ENCODE peak calls at places on chromosomes 6 and 20, in four cellular contexts. L, I, K and X are unnamed samples.

GRCh38 chr6:22880686-22881433 is 311.5 kb downstream of the HDGFL1 start:
- DNase-seq in L (no peak), I (no peak), K (no peak), X (peak)

GRCh38 chr20:1462834-1463233 is 3.8 kb downstream of the NSFL1C start:
- DNase-seq in L (no peak), I (no peak), K (no peak), X (no peak)

GRCh38 chr6:138250513-138251247 is 32.4 kb upstream of the PBOV1 start:
- DNase-seq in L (no peak), I (no peak), K (no peak), X (peak)

GRCh38 chr6:109514946-109515345 is 31.9 kb upstream of the ZBTB24 start:
- DNase-seq in L (no peak), I (no peak), K (no peak), X (no peak)

GRCh38 chr20:63568986-63569949 is 4.8 kb downstream of the HELZ2 start:
- DNase-seq in L (no peak), I (no peak), K (no peak), X (no peak)

GRCh38 chr6:2166717-2167116 is 78.7 kb downstream of the GMDS start:
- DNase-seq in L (no peak), I (no peak), K (no peak), X (no peak)

GRCh38 chr6:146544783-146545182 is 1.1 kb downstream of the RAB32 start:
- DNase-seq in L (no peak), I (no peak), K (no peak), X (no peak)

GRCh38 chr6:146041282-146041681 is 12.4 kb downstream of the GRM1 start:
- DNase-seq in L (no peak), I (no peak), K (peak), X (peak)

GRCh38 chr20:20606046-20606445 is 106.4 kb downstream of the RALGAPA2 start:
- DNase-seq in L (no peak), I (no peak), K (no peak), X (no peak)

GRCh38 chr20:760751-761417 is 7.4 kb downstream of the SLC52A3 start:
- DNase-seq in L (peak), I (peak), K (no peak), X (no peak)

GRCh38 chr20:49989234-49990065 is 6.7 kb downstream of the SNAI1 start:
- DNase-seq in L (no peak), I (peak), K (no peak), X (no peak)